ENCODE peak calls at places on chromosomes 12 and 14, in four cellular contexts. K is posterior cingulate gyrus, J is T-helper 2 cell, S is activated T-cell treated with anti-CD3 and anti-CD28 coated beads for 1 hour. B is an unnamed sample.

GRCh38 chr12:118302053-118302452 is 70.7 kb downstream of the TAOK3 start:
- DNase-seq in S (no peak), J (no peak), K (no peak), B (no peak)

GRCh38 chr12:56315256-56315625 is 547 bp downstream of the CNPY2 start:
- DNase-seq in S (no peak), K (peak), J (no peak), B (no peak)

GRCh38 chr14:69695664-69696527 is 71.0 kb upstream of the SRSF5 start:
- DNase-seq in J (no peak), K (peak), S (no peak), B (no peak)

GRCh38 chr12:117144599-117144998 is 45.4 kb upstream of the TESC start:
- DNase-seq in K (no peak), S (no peak), J (no peak), B (no peak)

GRCh38 chr12:105427883-105428282 is 97.4 kb downstream of the C12orf75 start:
- DNase-seq in J (no peak), K (no peak), S (no peak), B (no peak)

GRCh38 chr12:1836854-1837411 is 16.6 kb downstream of the LRTM2 start:
- DNase-seq in S (no peak), K (peak), J (no peak), B (no peak)

GRCh38 chr12:9606247-9606646 is 1.5 kb downstream of the KLRB1 start:
- DNase-seq in S (no peak), K (no peak), J (no peak), B (no peak)

GRCh38 chr12:46358791-46359666 is 13.5 kb downstream of the SLC38A2 start:
- DNase-seq in S (no peak), J (no peak), K (no peak), B (no peak)

GRCh38 chr12:110316861-110317260 is 35.8 kb downstream of the ATP2A2 start:
- DNase-seq in S (no peak), J (no peak), K (no peak), B (no peak)

GRCh38 chr12:92541024-92541423 is 161.8 kb upstream of the PLEKHG7 start:
- DNase-seq in J (no peak), K (no peak), S (no peak), B (no peak)

GRCh38 chr12:113190761-113191160 is 5.2 kb downstream of the RITA1 start:
- DNase-seq in J (no peak), S (no peak), K (no peak), B (no peak)

GRCh38 chr12:39435531-39435930 is 7.4 kb downstream of the KIF21A start:
- DNase-seq in S (no peak), J (no peak), K (no peak), B (no peak)

GRCh38 chr12:101117842-101118241 is 92.2 kb downstream of the SLC5A8 start:
- DNase-seq in K (no peak), S (no peak), J (no peak), B (no peak)

GRCh38 chr12:82357845-82358199 is 365 bp downstream of the CCDC59 start:
- DNase-seq in S (no peak), K (no peak), J (no peak), B (no peak)

GRCh38 chr12:76919388-76920181 is 40.8 kb upstream of the CSRP2 start:
- DNase-seq in J (no peak), K (no peak), S (no peak), B (no peak)

GRCh38 chr12:1993341-1993740 is 10.9 kb downstream of the DCP1B start:
- DNase-seq in K (no peak), J (no peak), S (no peak), B (no peak)

GRCh38 chr12:115640929-115641328 is 636.6 kb downstream of the MED13L start:
- DNase-seq in J (no peak), K (no peak), S (no peak), B (no peak)

GRCh38 chr14:39673141-39674133 is 241.2 kb upstream of the FBXO33 start:
- DNase-seq in J (no peak), K (no peak), S (no peak), B (no peak)

GRCh38 chr14:71933026-71933587 is 878 bp downstream of the RGS6 start:
- DNase-seq in S (no peak), K (no peak), J (no peak), B (no peak)